ENCODE peak calls at places on chromosomes 3 and 15, in nine cellular contexts. P, F, D, V, H, R, I, Q and N are unnamed samples. For H4K20me1, the result is how much of the 10 kb centered on the place peaks cover.

GRCh38 chr3:46629571-46630517 is 17.5 kb downstream of the FAM240A start:
- DNase-seq in P (peak), F (peak), D (peak), V (peak), H (peak), R (peak), I (peak), Q (peak), N (peak)

GRCh38 chr3:144369151-144369879 is 397.7 kb downstream of the DIPK2A start:
- DNase-seq in P (no peak), F (no peak), D (no peak), V (peak), H (no peak), R (no peak), I (no peak), Q (no peak), N (no peak)

GRCh38 chr3:10164546-10165393 is at the start of gene IRAK2:
- DNase-seq in P (peak), F (peak), D (peak), V (peak), H (peak), R (peak), I (peak), Q (peak), N (peak)

GRCh38 chr3:134190272-134190671 is 60.4 kb downstream of the RYK start:
- DNase-seq in P (no peak), F (no peak), D (no peak), V (no peak), H (no peak), R (no peak), I (no peak), Q (no peak), N (no peak)

GRCh38 chr3:169529013-169529412 is 134.5 kb downstream of the MECOM start:
- DNase-seq in P (no peak), F (no peak), D (no peak), V (no peak), H (no peak), R (no peak), I (no peak), Q (no peak), N (no peak)

GRCh38 chr15:84023636-84024035 is 211.9 kb upstream of the GOLGA6L4 start:
- DNase-seq in P (peak), F (peak), D (peak), V (peak), H (peak), R (peak), I (peak), Q (peak), N (peak)

GRCh38 chr3:46580675-46581074 is 14.6 kb upstream of the LRRC2 start:
- DNase-seq in P (no peak), F (no peak), D (no peak), V (no peak), H (no peak), R (no peak), I (no peak), Q (no peak), N (no peak)

GRCh38 chr3:152331975-152332374 is 63.2 kb downstream of the MBNL1 start:
- DNase-seq in P (no peak), F (no peak), D (no peak), V (no peak), H (peak), R (no peak), I (peak), Q (no peak), N (peak)

GRCh38 chr3:155282416-155283091 is 10.9 kb downstream of the STRIT1 start:
- DNase-seq in P (no peak), F (no peak), D (no peak), V (no peak), H (no peak), R (no peak), I (peak), Q (no peak), N (peak)

GRCh38 chr3:25380222-25380739 is 47.8 kb upstream of the RARB start:
- DNase-seq in P (no peak), F (no peak), D (no peak), V (no peak), H (no peak), R (no peak), I (no peak), Q (no peak), N (no peak)

GRCh38 chr15:74725845-74726773 is 781 bp upstream of the CYP1A1 start:
- DNase-seq in P (peak), F (peak), D (peak), V (peak), H (peak), R (no peak), I (peak), Q (no peak), N (peak)

GRCh38 chr15:75736256-75736655 is 23.6 kb upstream of the CSPG4 start:
- DNase-seq in P (no peak), F (no peak), D (no peak), V (no peak), H (no peak), R (no peak), I (no peak), Q (no peak), N (no peak)

GRCh38 chr15:88635343-88635742 is 3.5 kb upstream of the ISG20 start:
- DNase-seq in P (no peak), F (no peak), D (no peak), V (no peak), H (peak), R (peak), I (no peak), Q (no peak), N (no peak)

GRCh38 chr3:30984855-30985793 is 90.7 kb upstream of the GADL1 start:
- DNase-seq in P (no peak), F (no peak), D (no peak), V (no peak), H (no peak), R (no peak), I (no peak), Q (no peak), N (peak)

GRCh38 chr3:58130591-58130990 is 80.2 kb downstream of the DNASE1L3 start:
- DNase-seq in P (no peak), F (no peak), D (peak), V (no peak), H (no peak), R (no peak), I (no peak), Q (no peak), N (no peak)

GRCh38 chr3:25429441-25429907 is 1.4 kb downstream of the RARB start:
- DNase-seq in P (no peak), F (no peak), D (no peak), V (no peak), H (no peak), R (no peak), I (no peak), Q (no peak), N (no peak)

GRCh38 chr3:24341668-24342067 is 153.0 kb downstream of the THRB start:
- DNase-seq in P (no peak), F (no peak), D (no peak), V (no peak), H (no peak), R (no peak), I (peak), Q (no peak), N (no peak)

GRCh38 chr3:127887321-127887720 is 27.7 kb upstream of the KBTBD12 start:
- DNase-seq in P (no peak), F (no peak), D (no peak), V (no peak), H (no peak), R (no peak), I (peak), Q (no peak), N (peak)

GRCh38 chr3:101384426-101384825 is 64.1 kb upstream of the IMPG2 start:
- DNase-seq in P (no peak), F (no peak), D (no peak), V (no peak), H (no peak), R (no peak), I (no peak), Q (no peak), N (no peak)

GRCh38 chr15:51398676-51399075 is 57.2 kb downstream of the GLDN start:
- DNase-seq in P (no peak), F (no peak), D (no peak), V (peak), H (no peak), R (no peak), I (no peak), Q (no peak), N (no peak)

GRCh38 chr3:42019144-42019952 is 57.4 kb upstream of the ULK4 start:
- DNase-seq in P (no peak), F (no peak), D (no peak), V (no peak), H (no peak), R (no peak), I (no peak), Q (no peak), N (no peak)

GRCh38 chr15:82995938-82996337 is 9.9 kb downstream of the RAMAC start:
- DNase-seq in P (no peak), F (no peak), D (no peak), V (no peak), H (no peak), R (no peak), I (peak), Q (no peak), N (no peak)

GRCh38 chr3:32544894-32545293 is 25.8 kb downstream of the DYNC1LI1 start:
- DNase-seq in P (no peak), F (no peak), D (no peak), V (no peak), H (no peak), R (no peak), I (peak), Q (no peak), N (no peak)

GRCh38 chr15:68765602-68766368 is 54.9 kb downstream of the ANP32A start:
- DNase-seq in P (no peak), F (no peak), D (no peak), V (no peak), H (no peak), R (no peak), I (no peak), Q (no peak), N (no peak)

GRCh38 chr15:51737538-51738305 is at the start of gene LYSMD2:
- DNase-seq in P (peak), F (peak), D (peak), V (peak), H (peak), R (peak), I (peak), Q (no peak), N (peak)

GRCh38 chr3:18422972-18423371 is 2.2 kb downstream of the SATB1 start:
- DNase-seq in P (peak), F (peak), D (no peak), V (peak), H (no peak), R (no peak), I (peak), Q (no peak), N (no peak)

GRCh38 chr15:69697913-69698312 is 245.3 kb downstream of the RPLP1 start:
- DNase-seq in P (no peak), F (no peak), D (peak), V (no peak), H (peak), R (no peak), I (no peak), Q (no peak), N (no peak)

GRCh38 chr15:68464451-68465090 is 32.6 kb upstream of the ITGA11 start:
- DNase-seq in P (no peak), F (no peak), D (no peak), V (no peak), H (no peak), R (no peak), I (peak), Q (no peak), N (no peak)

GRCh38 chr3:125684199-125684598 is 88.9 kb upstream of the OSBPL11 start:
- DNase-seq in P (peak), F (peak), D (peak), V (peak), H (no peak), R (peak), I (peak), Q (peak), N (peak)

GRCh38 chr3:105842449-105842848 is 26.4 kb downstream of the CBLB start:
- DNase-seq in P (no peak), F (no peak), D (no peak), V (no peak), H (no peak), R (no peak), I (no peak), Q (no peak), N (no peak)

GRCh38 chr3:53161820-53162671 is 1.0 kb downstream of the PRKCD start:
- DNase-seq in P (peak), F (peak), D (peak), V (peak), H (peak), R (peak), I (peak), Q (no peak), N (peak)

DNA sequence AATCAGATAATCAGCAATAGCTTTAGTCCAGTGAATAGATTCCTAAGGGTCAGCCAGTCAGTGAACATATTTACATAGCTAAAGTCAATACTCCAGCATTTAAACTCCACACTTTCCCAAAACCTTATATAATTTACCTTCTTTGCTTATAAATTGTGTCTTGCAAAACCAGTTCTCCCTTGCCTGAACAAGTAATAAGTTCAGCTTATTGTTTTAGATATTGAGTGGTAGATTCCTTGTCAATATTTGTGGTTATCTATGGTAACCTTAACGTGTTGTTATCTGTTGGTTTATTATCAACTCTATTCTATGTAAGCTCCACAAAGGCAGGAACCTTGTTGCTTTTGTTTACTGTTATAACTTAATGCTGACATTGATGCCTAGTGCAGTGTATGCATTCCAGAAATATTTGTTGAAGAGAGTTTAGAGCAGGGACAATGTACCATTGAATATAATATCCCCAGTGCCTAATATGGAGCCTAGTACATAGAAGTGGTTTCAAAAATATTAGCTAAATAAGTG is 24.0 kb downstream of the PLSCR5 start:
- DNase-seq in P (no peak), F (no peak), D (no peak), V (no peak), H (no peak), R (no peak), I (no peak), Q (no peak), N (no peak)
- TF ChIP-seq EZH2phosphoT487 in P (no peak), F (no peak), D (no peak), V (no peak), H (no peak), R (no peak), I (no peak), Q (no peak), N (no peak)

GRCh38 chr3:99869621-99870020 is 52.0 kb downstream of the CMSS1 start:
- DNase-seq in P (no peak), F (no peak), D (no peak), V (no peak), H (no peak), R (no peak), I (no peak), Q (no peak), N (no peak)
- H4K20me1 ChIP-seq in P (half or more), F (under half), D (under half), V (under half), H (under half), R (under half), I (under half), Q (under half), N (under half)

GRCh38 chr3:4899654-4900236 is 79.5 kb upstream of the BHLHE40 start:
- DNase-seq in P (no peak), F (no peak), D (no peak), V (no peak), H (no peak), R (no peak), I (no peak), Q (no peak), N (peak)
- TF ChIP-seq EZH2phosphoT487 in P (no peak), F (no peak), D (no peak), V (no peak), H (no peak), R (no peak), I (no peak), Q (no peak), N (no peak)

GRCh38 chr15:47573673-47574072 is 143.6 kb upstream of the SEMA6D start:
- DNase-seq in P (no peak), F (no peak), D (no peak), V (no peak), H (no peak), R (no peak), I (no peak), Q (no peak), N (no peak)
- H4K20me1 ChIP-seq in P (under half), F (under half), D (under half), V (under half), H (under half), R (under half), I (under half), Q (under half), N (under half)

GRCh38 chr3:77042892-77043291 is 3.0 kb downstream of the ROBO2 start:
- DNase-seq in P (peak), F (peak), D (peak), V (peak), H (no peak), R (no peak), I (peak), Q (no peak), N (peak)

GRCh38 chr3:77041156-77041696 is 1.3 kb downstream of the ROBO2 start:
- DNase-seq in P (no peak), F (peak), D (no peak), V (peak), H (no peak), R (no peak), I (no peak), Q (no peak), N (no peak)

GRCh38 chr3:77039606-77040553 is at the start of gene ROBO2:
- DNase-seq in P (peak), F (peak), D (peak), V (peak), H (no peak), R (no peak), I (peak), Q (no peak), N (no peak)

GRCh38 chr3:77038928-77039605 is 832 bp upstream of the ROBO2 start:
- DNase-seq in P (peak), F (peak), D (no peak), V (peak), H (no peak), R (no peak), I (peak), Q (no peak), N (no peak)

GRCh38 chr3:77041756-77042155 is 1.9 kb downstream of the ROBO2 start:
- DNase-seq in P (no peak), F (peak), D (no peak), V (no peak), H (no peak), R (no peak), I (no peak), Q (no peak), N (no peak)
- TF ChIP-seq EZH2phosphoT487 in P (no peak), F (no peak), D (no peak), V (no peak), H (no peak), R (no peak), I (no peak), Q (no peak), N (no peak)

GRCh38 chr3:14988988-14989394 is 41.6 kb downstream of the NR2C2 start:
- DNase-seq in P (peak), F (no peak), D (no peak), V (peak), H (peak), R (peak), I (no peak), Q (peak), N (peak)

GRCh38 chr3:14991148-14991742 is 43.9 kb downstream of the NR2C2 start:
- DNase-seq in P (no peak), F (no peak), D (no peak), V (peak), H (no peak), R (no peak), I (no peak), Q (no peak), N (no peak)

GRCh38 chr3:14989943-14990753 is 42.8 kb downstream of the NR2C2 start:
- DNase-seq in P (peak), F (peak), D (peak), V (peak), H (no peak), R (no peak), I (peak), Q (no peak), N (no peak)

GRCh38 chr3:14997941-14998340 is 50.6 kb downstream of the NR2C2 start:
- DNase-seq in P (no peak), F (no peak), D (no peak), V (no peak), H (no peak), R (no peak), I (no peak), Q (no peak), N (no peak)

GRCh38 chr3:14991818-14992612 is 44.6 kb downstream of the NR2C2 start:
- DNase-seq in P (no peak), F (peak), D (no peak), V (peak), H (no peak), R (no peak), I (peak), Q (no peak), N (no peak)
- H4K20me1 ChIP-seq in P (half or more), F (under half), D (half or more), V (half or more), H (under half), R (under half), I (under half), Q (under half), N (under half)